ENCODE peak calls at places on chromosomes 12 and 14, in nine cellular contexts. F is H1, I is GM23338, T is suprapubic skin, B is breast epithelium, C is Panc1, O is HCT116, U is SK-N-SH, X is prostate gland. W is an unnamed sample.

GRCh38 chr12:32860182-32860581 is 36.4 kb downstream of the PKP2 start:
- DNase-seq in B (no peak), T (no peak), I (no peak), C (no peak), O (no peak), X (no peak), F (no peak), U (no peak), W (no peak)

GRCh38 chr12:34399631-34400422 is 377.5 kb downstream of the ALG10 start:
- DNase-seq in C (no peak), X (peak), T (peak), B (no peak), I (no peak), U (peak), O (no peak), F (no peak), W (peak)

GRCh38 chr12:110345176-110345651 is 58.3 kb downstream of the ANAPC7 start:
- DNase-seq in B (peak), T (peak), C (no peak), X (peak), U (no peak), I (no peak), O (no peak), F (no peak), W (peak)

GRCh38 chr12:100391856-100392255 is 35.0 kb downstream of the SLC17A8 start:
- DNase-seq in I (no peak), X (no peak), F (no peak), O (no peak), C (no peak), U (no peak), T (no peak), B (no peak), W (no peak)

GRCh38 chr14:76355771-76356170 is 20.2 kb upstream of the ESRRB start:
- DNase-seq in X (no peak), U (no peak), O (no peak), T (no peak), I (no peak), B (no peak), C (no peak), F (no peak), W (no peak)

GRCh38 chr12:62426095-62426488 is 40.5 kb upstream of the MON2 start:
- DNase-seq in I (no peak), T (no peak), U (no peak), X (no peak), C (no peak), B (no peak), O (no peak), F (no peak), W (no peak)

GRCh38 chr14:77302926-77303325 is 17.8 kb downstream of the POMT2 start:
- DNase-seq in I (no peak), B (no peak), X (no peak), T (no peak), O (peak), F (no peak), U (no peak), C (no peak), W (no peak)

GRCh38 chr12:98325003-98325402 is 190.4 kb upstream of the TMPO start:
- DNase-seq in U (no peak), O (no peak), B (no peak), F (no peak), T (no peak), C (no peak), I (no peak), X (no peak), W (no peak)

GRCh38 chr12:111103583-111103982 is 183.2 kb upstream of the MYL2 start:
- DNase-seq in C (no peak), T (no peak), I (no peak), B (no peak), O (no peak), X (no peak), F (no peak), U (no peak), W (no peak)

GRCh38 chr12:25957898-25958253 is 606 bp upstream of the RASSF8 start:
- DNase-seq in T (no peak), F (no peak), U (no peak), C (no peak), O (no peak), B (no peak), I (peak), X (no peak), W (no peak)

GRCh38 chr14:105474478-105475268 is at the start of gene CRIP2:
- DNase-seq in O (no peak), C (no peak), F (no peak), T (peak), I (peak), X (no peak), B (no peak), U (peak), W (no peak)

GRCh38 chr14:38290601-38291190 is 34.8 kb upstream of the CLEC14A start:
- DNase-seq in C (no peak), B (no peak), U (no peak), T (no peak), F (no peak), X (no peak), O (no peak), I (no peak), W (no peak)

GRCh38 chr14:35365130-35366047 is 39.2 kb downstream of the NFKBIA start:
- DNase-seq in F (no peak), I (no peak), T (peak), O (peak), X (no peak), C (peak), U (no peak), B (peak), W (peak)

GRCh38 chr14:56378474-56378873 is 201.1 kb upstream of the TMEM260 start:
- DNase-seq in I (no peak), B (no peak), U (no peak), T (no peak), O (no peak), C (no peak), F (no peak), X (no peak), W (no peak)

GRCh38 chr12:59151243-59151642 is 230.9 kb upstream of the LRIG3 start:
- DNase-seq in O (no peak), C (no peak), B (no peak), F (no peak), T (no peak), I (no peak), U (no peak), X (no peak), W (no peak)

GRCh38 chr14:34229140-34229539 is 232.9 kb downstream of the SPTSSA start:
- DNase-seq in I (no peak), T (no peak), O (no peak), B (no peak), F (no peak), U (no peak), C (no peak), X (no peak), W (no peak)

GRCh38 chr12:47834199-47835016 is 14.7 kb upstream of the HDAC7 start:
- DNase-seq in O (no peak), U (no peak), B (no peak), X (no peak), C (no peak), F (no peak), I (no peak), T (no peak), W (no peak)

GRCh38 chr14:89383171-89383845 is 33.7 kb downstream of the FOXN3 start:
- DNase-seq in I (no peak), C (no peak), O (no peak), F (no peak), X (no peak), U (no peak), T (no peak), B (no peak), W (no peak)

GRCh38 chr12:105223884-105224283 is 12.1 kb downstream of the APPL2 start:
- DNase-seq in F (no peak), O (no peak), X (no peak), B (no peak), I (no peak), T (no peak), C (no peak), U (no peak), W (no peak)

GRCh38 chr14:41144370-41144769 is 462.3 kb upstream of the LRFN5 start:
- DNase-seq in C (no peak), F (no peak), U (no peak), I (no peak), X (no peak), O (no peak), T (no peak), B (no peak), W (no peak)

GRCh38 chr12:76899522-76899921 is 20.7 kb upstream of the CSRP2 start:
- DNase-seq in F (no peak), I (no peak), B (no peak), T (no peak), C (no peak), X (no peak), U (no peak), O (no peak), W (no peak)

GRCh38 chr12:2335517-2335916 is 282.7 kb downstream of the CACNA1C start:
- DNase-seq in O (no peak), T (no peak), I (no peak), B (no peak), X (no peak), C (no peak), U (no peak), F (no peak), W (no peak)

GRCh38 chr12:113844495-113845175 is 121.5 kb downstream of the RBM19 start:
- DNase-seq in X (no peak), B (no peak), C (no peak), O (no peak), I (no peak), U (no peak), F (no peak), T (no peak), W (no peak)

GRCh38 chr12:58086006-58086405 is 144.6 kb downstream of the ATP23 start:
- DNase-seq in T (no peak), C (no peak), F (no peak), X (no peak), I (no peak), U (no peak), B (no peak), O (no peak), W (no peak)

GRCh38 chr12:104454997-104455396 is 1.8 kb upstream of the CHST11 start:
- DNase-seq in B (no peak), I (no peak), O (peak), T (no peak), F (no peak), X (no peak), U (no peak), C (no peak), W (no peak)

GRCh38 chr14:77008541-77008940 is 20.0 kb downstream of the IRF2BPL start:
- DNase-seq in C (no peak), T (no peak), X (no peak), U (no peak), F (no peak), O (no peak), I (no peak), B (no peak), W (no peak)

GRCh38 chr12:98973395-98973794 is 328.3 kb downstream of the APAF1 start:
- DNase-seq in T (no peak), U (no peak), O (peak), I (no peak), X (no peak), B (no peak), C (no peak), F (no peak), W (no peak)

GRCh38 chr14:103391048-103391447 is 5.8 kb downstream of the MARK3 start:
- DNase-seq in U (peak), I (peak), F (no peak), X (no peak), C (no peak), T (no peak), O (peak), B (no peak), W (no peak)

GRCh38 chr12:108310489-108310888 is 28.6 kb downstream of the CMKLR1 start:
- DNase-seq in U (peak), X (no peak), T (no peak), C (no peak), O (no peak), F (no peak), B (no peak), I (peak), W (no peak)

GRCh38 chr12:7555752-7556151 is 52.2 kb upstream of the CD163 start:
- DNase-seq in T (no peak), B (no peak), F (no peak), O (peak), I (peak), X (no peak), U (no peak), C (no peak), W (no peak)

GRCh38 chr12:76866146-76866545 is 12.7 kb downstream of the CSRP2 start:
- DNase-seq in X (no peak), T (no peak), O (no peak), I (peak), F (no peak), B (no peak), U (no peak), C (no peak), W (no peak)

GRCh38 chr12:23540572-23540971 is 408.9 kb downstream of the SOX5 start:
- DNase-seq in F (no peak), I (peak), C (no peak), U (peak), X (no peak), T (no peak), B (no peak), O (no peak), W (no peak)

GRCh38 chr12:95117178-95117599 is 43.8 kb upstream of the NR2C1 start:
- DNase-seq in I (peak), F (no peak), U (peak), T (no peak), O (peak), X (peak), B (peak), C (no peak), W (no peak)

DNA sequence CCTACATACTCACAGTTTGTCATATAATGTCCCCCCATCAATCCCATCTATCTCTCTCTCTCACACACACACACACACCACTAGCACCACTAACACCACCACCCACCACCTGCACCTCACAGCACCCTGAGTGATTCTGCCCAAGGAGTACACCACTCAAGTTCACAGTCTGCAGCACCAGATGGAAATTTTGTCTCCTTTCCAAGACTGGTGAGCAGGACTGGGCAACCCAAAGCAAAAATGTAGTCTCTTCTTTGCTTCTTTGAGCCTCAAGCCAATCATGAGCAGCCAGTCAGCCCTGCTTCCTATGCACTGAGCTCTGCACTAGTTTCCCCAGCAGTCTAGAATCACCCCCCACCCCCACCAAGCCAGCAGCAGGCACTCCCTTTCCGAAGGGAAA is 15.0 kb upstream of the ARMH4 start:
- DNase-seq in B (no peak), C (no peak), T (no peak), U (no peak), X (no peak), I (no peak), F (no peak), O (no peak), W (no peak)
- TF ChIP-seq POLR2AphosphoS5 in B (no peak), C (no peak), T (no peak), U (no peak), X (no peak), I (no peak), F (no peak), O (no peak), W (no peak)

GRCh38 chr14:71372411-71372838 is 465.2 kb downstream of the PCNX1 start:
- DNase-seq in O (no peak), B (no peak), U (no peak), I (no peak), X (peak), F (no peak), T (no peak), C (peak), W (no peak)
- H3K27ac ChIP-seq in O (no peak), B (peak), U (peak), I (no peak), X (no peak), F (no peak), T (peak), C (no peak), W (peak)

GRCh38 chr14:92323031-92323915 is at the start of gene SLC24A4:
- DNase-seq in X (no peak), F (no peak), I (peak), T (no peak), O (no peak), U (peak), B (no peak), C (no peak), W (no peak)
- TF ChIP-seq CTCF in X (no peak), F (peak), I (no peak), T (no peak), O (no peak), U (no peak), B (no peak), C (no peak), W (no peak)

GRCh38 chr12:52215587-52216031 is 17.4 kb upstream of the KRT7 start:
- DNase-seq in B (peak), X (no peak), I (no peak), C (peak), U (peak), O (peak), F (no peak), T (peak), W (no peak)
- TF ChIP-seq POLR2AphosphoS5 in B (no peak), X (peak), I (no peak), C (peak), U (peak), O (peak), F (no peak), T (no peak), W (peak)

DNA sequence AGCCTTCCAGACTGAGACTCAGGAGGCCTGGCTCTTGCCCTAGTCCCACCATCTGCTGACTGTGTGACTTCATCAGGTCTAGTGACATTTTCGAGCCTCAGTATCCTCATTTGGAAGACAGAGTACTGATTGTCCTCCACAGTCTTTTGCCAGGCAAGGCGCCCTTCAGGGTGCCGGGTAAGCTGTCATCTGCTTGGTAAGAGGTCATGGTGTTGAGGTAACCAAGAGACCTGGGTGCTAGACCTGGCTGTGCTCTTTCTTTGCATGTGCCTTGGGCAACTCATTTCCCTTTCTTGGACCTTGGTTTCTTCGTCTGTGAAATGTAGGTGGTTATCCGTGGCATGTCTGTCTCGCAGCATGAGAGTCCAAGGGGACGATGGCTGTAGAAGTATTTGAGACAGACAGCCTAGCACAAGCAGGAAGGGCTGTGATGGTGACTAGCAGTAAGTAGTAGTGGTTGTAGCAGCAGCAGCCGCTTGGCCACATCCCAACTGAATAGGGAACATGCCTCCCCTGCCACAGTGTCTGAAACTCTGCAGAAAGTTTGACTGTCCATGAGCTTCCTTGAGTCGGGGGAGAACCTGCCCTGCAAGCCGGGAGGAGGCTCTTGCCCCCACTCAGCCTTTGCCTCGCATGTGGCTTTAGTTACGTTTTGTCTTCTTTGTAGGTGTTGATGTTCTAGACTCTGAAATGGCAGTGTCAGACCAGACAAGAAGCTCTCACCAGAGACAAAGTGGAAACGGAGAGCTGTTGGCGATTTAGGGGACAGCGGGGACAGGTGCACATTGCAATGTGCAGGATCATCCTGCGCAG is 40.3 kb downstream of the EVL start:
- DNase-seq in I (no peak), U (no peak), C (no peak), O (no peak), T (peak), F (no peak), B (no peak), X (no peak), W (no peak)
- H3K27ac ChIP-seq in I (no peak), U (no peak), C (no peak), O (no peak), T (no peak), F (no peak), B (peak), X (peak), W (peak)

GRCh38 chr14:93161411-93161940 is 23.2 kb downstream of the MOAP1 start:
- DNase-seq in B (no peak), U (no peak), O (no peak), T (no peak), X (no peak), I (no peak), C (no peak), F (no peak), W (no peak)

GRCh38 chr14:93163570-93163969 is 21.1 kb downstream of the MOAP1 start:
- DNase-seq in I (no peak), C (no peak), X (no peak), U (no peak), B (no peak), F (no peak), O (no peak), T (no peak), W (no peak)

GRCh38 chr14:93155667-93156066 is 29.0 kb downstream of the MOAP1 start:
- DNase-seq in O (no peak), B (no peak), T (no peak), X (no peak), C (no peak), F (no peak), U (no peak), I (no peak), W (no peak)

GRCh38 chr14:93156693-93157369 is 27.9 kb downstream of the MOAP1 start:
- DNase-seq in T (no peak), F (no peak), B (no peak), I (no peak), O (no peak), C (no peak), X (no peak), U (no peak), W (no peak)

DNA sequence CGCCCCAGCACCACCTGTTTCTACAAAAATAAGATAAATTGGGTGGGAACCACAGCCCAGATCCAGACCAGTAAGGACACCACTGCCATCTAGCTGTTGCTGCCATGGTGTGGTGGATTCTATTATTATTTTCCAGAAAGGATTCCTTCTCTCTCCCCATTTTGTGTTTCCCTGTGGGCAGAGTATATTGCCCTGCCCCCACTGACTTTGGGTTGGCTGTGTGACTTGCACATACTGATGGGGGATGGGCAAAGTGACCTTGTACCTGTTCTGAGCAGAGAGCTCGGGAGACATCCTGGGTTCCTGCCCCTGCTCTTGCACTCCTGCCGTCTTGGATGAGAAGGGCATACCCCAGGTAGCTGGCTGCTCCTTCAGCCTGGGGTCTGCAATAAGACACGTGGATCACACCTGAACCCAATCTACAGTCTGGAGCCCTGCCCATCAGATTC is 24.3 kb downstream of the MOAP1 start:
- DNase-seq in X (no peak), I (peak), F (no peak), U (peak), B (no peak), T (no peak), O (peak), C (no peak), W (no peak)
- TF ChIP-seq CTCF in X (no peak), I (peak), F (peak), U (peak), B (no peak), T (no peak), O (peak), C (peak), W (no peak)

DNA sequence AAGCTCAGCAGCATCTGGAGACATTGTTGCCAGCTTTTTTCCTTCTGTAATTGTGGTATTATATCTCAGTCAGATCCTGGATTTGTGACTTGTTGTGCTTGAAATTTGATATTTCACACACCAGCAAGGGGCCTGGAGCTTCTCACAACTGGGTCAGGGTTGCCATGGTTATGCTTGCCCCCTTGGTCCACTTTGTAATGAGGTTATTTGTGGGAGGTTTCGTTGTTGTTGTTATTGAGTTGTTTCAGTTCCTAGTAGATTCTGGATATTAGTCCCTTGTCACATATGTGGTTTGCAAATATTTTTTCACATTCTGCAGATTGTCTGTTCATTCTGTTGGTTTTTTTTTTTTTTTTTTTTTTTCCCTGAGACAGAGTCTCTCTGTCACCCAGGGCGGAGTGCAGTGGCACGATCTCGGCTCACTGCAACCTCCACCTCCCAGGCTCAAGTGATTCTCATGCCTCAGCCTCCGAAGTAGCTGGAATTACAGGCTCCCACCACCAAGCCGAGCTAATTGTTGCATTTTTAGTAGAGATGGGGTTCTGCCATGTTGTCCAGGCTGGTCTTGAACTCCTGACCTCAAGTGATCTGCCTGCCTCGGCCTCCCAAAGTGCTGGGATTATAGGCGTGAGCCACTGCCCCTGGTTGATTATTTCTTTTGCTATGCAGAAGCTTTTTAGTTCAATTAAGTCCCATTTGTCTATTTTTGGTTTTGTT is 80.6 kb upstream of the ETV6 start:
- DNase-seq in X (no peak), C (no peak), O (no peak), F (no peak), U (no peak), I (no peak), B (no peak), T (no peak), W (no peak)
- TF ChIP-seq POLR2AphosphoS5 in X (no peak), C (no peak), O (no peak), F (no peak), U (no peak), I (no peak), B (no peak), T (no peak), W (no peak)

W was measured in vagina.